ENCODE peak calls at places on chromosomes 2 and 18, in five cellular contexts. C, Y, V, A and Q are unnamed samples.

GRCh38 chr18:66495844-66496243 is 108.0 kb downstream of the CDH19 start:
- DNase-seq in A (no peak), Y (peak; percentile 39), V (no peak), C (peak; percentile 14), Q (peak; percentile 48)

GRCh38 chr2:105749583-105750399 is 5.1 kb downstream of the NCK2 start:
- DNase-seq in V (no peak), C (no peak), A (no peak), Y (peak; percentile 72), Q (peak; percentile 70)

GRCh38 chr2:134669731-134670669 is 48.8 kb downstream of the TMEM163 start:
- DNase-seq in C (no peak), V (peak; percentile 67), Y (peak; percentile 78), A (no peak), Q (no peak)

GRCh38 chr18:38695559-38696270 is 1130.1 kb upstream of the CELF4 start:
- DNase-seq in C (no peak), V (no peak), Y (no peak), A (no peak), Q (peak; percentile 17)

GRCh38 chr18:72091369-72091768 is 452.8 kb downstream of the CBLN2 start:
- DNase-seq in C (no peak), Y (no peak), A (no peak), V (no peak), Q (no peak)

GRCh38 chr2:227339098-227339599 is 14.1 kb downstream of the MFF start:
- DNase-seq in C (no peak), Y (no peak), V (no peak), A (no peak), Q (no peak)

GRCh38 chr2:37671013-37671815 is at the start of gene CDC42EP3:
- DNase-seq in A (peak; percentile 28), Y (peak; percentile 35), V (peak; percentile 79), C (peak; percentile 73), Q (no peak)

GRCh38 chr2:238928520-238929241 is 80.8 kb downstream of the TWIST2 start:
- DNase-seq in C (no peak), V (peak; percentile 75), A (no peak), Y (no peak), Q (no peak)

GRCh38 chr2:236945431-236946016 is 140.2 kb upstream of the COPS8 start:
- DNase-seq in Y (no peak), C (no peak), A (no peak), V (no peak), Q (no peak)

GRCh38 chr18:3649559-3650426 is 199.8 kb downstream of the TGIF1 start:
- DNase-seq in Y (peak; percentile 86), C (no peak), V (no peak), A (peak; percentile 93), Q (peak; percentile 56)

GRCh38 chr18:3648695-3649094 is 198.7 kb downstream of the TGIF1 start:
- DNase-seq in Y (no peak), V (no peak), C (no peak), A (peak; percentile 24), Q (no peak)

GRCh38 chr18:3651266-3651665 is 201.3 kb downstream of the TGIF1 start:
- DNase-seq in V (no peak), Y (no peak), C (no peak), A (no peak), Q (no peak)

GRCh38 chr18:3647636-3648035 is 197.7 kb downstream of the TGIF1 start:
- DNase-seq in V (no peak), Y (no peak), C (no peak), A (no peak), Q (no peak)

GRCh38 chr18:3649135-3649558 is 199.2 kb downstream of the TGIF1 start:
- DNase-seq in V (no peak), C (no peak), Y (no peak), A (no peak), Q (no peak)
- H3K4me3 ChIP-seq in V (no peak overlapping the region), C (no peak overlapping the region), Y (no peak overlapping the region), A (peak overlapping the region; percentile 44), Q (no peak overlapping the region)

DNA sequence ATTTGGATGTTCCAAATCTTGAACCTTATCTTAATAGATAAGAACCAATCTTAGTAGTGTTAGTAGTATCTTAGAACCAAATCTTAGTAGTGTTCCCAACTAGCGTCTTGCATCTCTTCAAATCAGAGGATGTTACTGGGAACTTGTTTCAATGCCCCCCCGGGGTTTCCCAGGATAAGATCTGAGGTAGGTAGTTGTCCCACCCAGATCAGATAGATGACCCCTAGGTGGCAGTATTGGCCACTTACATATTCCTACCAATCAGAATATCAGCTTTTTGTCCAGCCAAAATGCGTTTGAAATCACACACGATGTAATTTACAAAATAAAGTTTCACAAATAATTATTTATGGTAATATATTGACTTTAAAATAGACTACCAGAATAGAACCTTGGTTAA is 314.8 kb downstream of the MBD2 start:
- DNase-seq in V (no peak), C (no peak), Y (no peak), A (peak; percentile 9), Q (peak; percentile 39)
- TF ChIP-seq CTCF in V (no peak), C (no peak), Y (no peak), A (peak; percentile 23), Q (peak; percentile 58)

GRCh38 chr2:23387221-23387550 is 2.2 kb downstream of the KLHL29 start:
- DNase-seq in C (no peak), V (no peak), A (peak; percentile 32), Y (no peak), Q (no peak)
- H3K4me3 ChIP-seq in C (peak overlapping the region; percentile 61), V (peak overlapping the region; percentile 73), A (peak overlapping the region; percentile 80), Y (peak overlapping the region; percentile 28), Q (peak overlapping the region; percentile 46)

DNA sequence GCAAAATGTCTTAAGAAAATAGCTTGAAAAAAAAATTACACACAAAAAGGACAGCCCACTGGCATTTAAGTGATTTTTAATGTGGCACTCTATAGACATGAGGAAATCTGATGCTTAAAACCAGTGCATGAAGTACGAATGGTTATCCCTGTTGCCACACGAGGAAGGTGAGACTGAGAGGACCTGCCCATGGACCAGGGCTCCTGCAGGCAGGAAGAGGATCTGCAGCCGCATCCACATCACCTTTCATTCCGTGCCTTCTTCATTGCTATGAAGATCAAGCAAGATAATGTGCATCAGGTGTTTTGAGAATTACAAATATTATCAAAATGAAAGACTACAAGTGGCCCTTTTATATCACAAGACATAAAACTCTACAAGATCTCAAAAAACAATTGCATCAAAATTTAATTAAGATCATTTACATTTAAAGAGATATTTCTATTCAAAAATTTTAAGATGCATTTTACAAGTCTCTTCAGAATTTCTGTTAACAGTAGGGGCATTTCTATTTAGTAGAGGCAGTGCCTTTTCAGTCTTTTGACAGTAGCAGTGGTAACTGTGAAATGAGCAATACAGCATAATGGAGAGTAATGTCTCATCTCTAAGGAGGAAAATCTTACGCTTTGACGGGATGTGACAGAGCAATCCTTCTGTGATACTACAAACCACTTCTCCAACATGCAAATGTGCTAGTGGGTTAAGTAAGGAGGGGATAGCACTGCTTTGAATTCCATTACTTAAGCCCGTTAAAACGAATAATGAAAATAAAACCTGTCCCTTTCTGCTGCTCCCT is 83.4 kb downstream of the SLC5A7 start:
- DNase-seq in V (no peak), A (no peak), C (no peak), Y (no peak), Q (no peak)
- TF ChIP-seq CTCF in V (no peak), A (no peak), C (no peak), Y (no peak), Q (no peak)

GRCh38 chr2:126893606-126894005 is 5.1 kb upstream of the TEX51 start:
- DNase-seq in C (no peak), Y (no peak), A (no peak), V (peak; percentile 26), Q (no peak)

GRCh38 chr2:126894585-126895182 is 4.0 kb upstream of the TEX51 start:
- DNase-seq in A (no peak), V (peak; percentile 45), C (no peak), Y (peak; percentile 11), Q (no peak)

GRCh38 chr2:126894082-126894481 is 4.6 kb upstream of the TEX51 start:
- DNase-seq in A (no peak), C (no peak), V (peak; percentile 54), Y (no peak), Q (no peak)

GRCh38 chr2:126891681-126892500 is 6.8 kb upstream of the TEX51 start:
- DNase-seq in V (peak; percentile 65), A (no peak), C (no peak), Y (no peak), Q (no peak)

GRCh38 chr2:126893153-126893552 is 5.5 kb upstream of the TEX51 start:
- DNase-seq in C (no peak), V (peak; percentile 45), A (no peak), Y (no peak), Q (no peak)
- H3K4me3 ChIP-seq in C (no peak overlapping the region), V (no peak overlapping the region), A (no peak overlapping the region), Y (no peak overlapping the region), Q (no peak overlapping the region)

GRCh38 chr2:74529357-74530238 is at the start of the genes AUP1 and HTRA2:
- DNase-seq in Y (peak; percentile 99), V (peak; percentile 100), C (peak; percentile 98), A (peak; percentile 99), Q (peak; percentile 100)
- TF ChIP-seq CTCF in Y (no peak), V (no peak), C (no peak), A (no peak), Q (no peak)